ENCODE peak calls at places on chromosome 4, in five cellular contexts. I, G, Q, F and V are unnamed samples.

GRCh38 chr4:110211007-110211769 is 12.8 kb upstream of the ELOVL6 start:
- DNase-seq in Q (no peak), F (peak), I (peak), G (peak), V (peak)

GRCh38 chr4:18664051-18664450 is 642.5 kb upstream of the LCORL start:
- DNase-seq in I (no peak), G (no peak), F (no peak), Q (no peak), V (no peak)

GRCh38 chr4:48792348-48793006 is 12.4 kb upstream of the FRYL start:
- DNase-seq in G (no peak), I (no peak), Q (no peak), F (no peak), V (no peak)

GRCh38 chr4:68366600-68366999 is 16.7 kb upstream of the YTHDC1 start:
- DNase-seq in I (no peak), Q (no peak), F (no peak), G (no peak), V (no peak)

GRCh38 chr4:176492648-176493302 is 173.0 kb downstream of the SPCS3 start:
- DNase-seq in F (no peak), I (no peak), G (no peak), Q (no peak), V (peak)

GRCh38 chr4:139368990-139369389 is 66.7 kb upstream of the NDUFC1 start:
- DNase-seq in Q (no peak), F (no peak), G (no peak), I (no peak), V (no peak)

GRCh38 chr4:55143858-55144257 is 18.5 kb upstream of the KDR start:
- DNase-seq in Q (no peak), F (no peak), G (no peak), I (no peak), V (no peak)

GRCh38 chr4:166538491-166539005 is 665.5 kb downstream of the TLL1 start:
- DNase-seq in F (no peak), Q (no peak), G (no peak), I (no peak), V (no peak)

GRCh38 chr4:186192068-186192751 is 843 bp downstream of the CYP4V2 start:
- DNase-seq in F (peak), I (peak), G (peak), Q (peak), V (peak)

GRCh38 chr4:81844717-81845116 is 373.0 kb upstream of the RASGEF1B start:
- DNase-seq in F (peak), Q (peak), I (peak), G (peak), V (peak)

GRCh38 chr4:111650553-111651183 is 494.6 kb upstream of the FAM241A start:
- DNase-seq in I (no peak), F (no peak), Q (no peak), G (no peak), V (no peak)

GRCh38 chr4:3234171-3235029 is 14.6 kb upstream of the MSANTD1 start:
- DNase-seq in I (no peak), Q (no peak), G (no peak), F (no peak), V (no peak)

GRCh38 chr4:150302553-150302952 is 224.3 kb downstream of the DCLK2 start:
- DNase-seq in Q (no peak), G (peak), I (peak), F (peak), V (peak)

DNA sequence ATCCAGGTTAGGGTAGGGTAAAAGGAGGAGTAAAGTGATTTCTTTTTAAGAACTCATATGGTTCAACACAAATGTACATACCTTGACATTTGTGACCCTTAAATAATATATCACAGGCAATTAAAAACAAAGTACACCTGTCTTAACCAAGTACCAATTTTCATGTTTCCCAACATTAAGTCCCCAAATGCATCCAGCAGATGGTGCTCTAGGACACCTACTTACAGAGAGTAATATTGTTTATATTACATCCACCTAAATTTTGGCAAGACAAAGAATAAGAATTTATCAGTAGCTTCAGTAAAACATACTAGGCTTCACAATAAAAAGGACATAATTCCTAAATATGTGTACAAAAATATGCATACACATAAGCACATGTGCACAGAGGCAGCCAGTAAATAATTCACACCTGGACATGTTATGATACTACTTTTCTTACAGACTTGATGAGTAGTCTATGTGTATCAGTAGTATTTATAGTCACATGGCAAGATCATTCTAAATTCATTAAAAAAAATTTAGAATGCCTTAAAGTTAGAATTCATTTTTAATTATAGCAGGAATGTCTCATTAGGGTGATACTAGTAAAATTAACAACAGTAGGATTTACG is 219.7 kb downstream of the DCLK2 start:
- DNase-seq in Q (no peak), F (peak), G (peak), I (no peak), V (peak)
- TF ChIP-seq MAFK in Q (no peak), F (no peak), G (no peak), I (no peak), V (no peak)

GRCh38 chr4:1608821-1609500 is 75.2 kb downstream of the FAM53A start:
- DNase-seq in I (no peak), G (no peak), F (no peak), Q (no peak), V (no peak)

GRCh38 chr4:1611501-1611870 is 72.6 kb downstream of the FAM53A start:
- DNase-seq in Q (no peak), I (no peak), G (no peak), F (no peak), V (no peak)

GRCh38 chr4:1612278-1613098 is 71.6 kb downstream of the FAM53A start:
- DNase-seq in F (no peak), G (no peak), Q (no peak), I (no peak), V (no peak)

GRCh38 chr4:1609901-1610790 is 74.0 kb downstream of the FAM53A start:
- DNase-seq in F (no peak), Q (no peak), G (no peak), I (no peak), V (no peak)

GRCh38 chr4:1610791-1611500 is 73.2 kb downstream of the FAM53A start:
- DNase-seq in F (no peak), Q (no peak), G (no peak), I (no peak), V (no peak)
- TF ChIP-seq RAD21 in F (no peak), Q (no peak), G (no peak), I (no peak), V (no peak)

GRCh38 chr4:145829629-145830395 is 108.8 kb downstream of the ZNF827 start:
- DNase-seq in I (no peak), G (no peak), F (no peak), Q (no peak), V (no peak)
- TF ChIP-seq MAFK in I (no peak), G (no peak), F (no peak), Q (no peak), V (no peak)

DNA sequence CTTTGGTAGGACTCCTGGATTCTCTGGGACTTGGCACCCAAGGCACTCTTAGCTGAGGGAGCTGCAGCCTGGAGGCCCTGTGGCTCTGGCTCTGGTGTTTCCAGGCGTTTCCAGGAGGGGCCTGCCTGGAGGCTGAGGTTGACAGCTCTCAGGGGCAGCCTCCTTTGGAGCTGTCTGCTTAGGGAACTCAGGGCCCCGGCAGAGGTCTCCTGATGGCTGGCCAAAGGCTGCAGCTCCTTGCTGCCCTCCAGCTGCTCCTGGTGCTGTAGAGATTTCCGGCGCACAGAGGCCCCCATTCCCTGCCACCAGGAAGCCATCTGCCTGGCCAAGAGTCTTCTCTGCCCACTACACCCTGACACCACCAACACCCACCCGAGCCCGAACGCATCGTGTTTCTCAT is 25.3 kb upstream of the ARHGEF38 start:
- DNase-seq in G (no peak), Q (no peak), F (no peak), I (no peak), V (no peak)
- TF ChIP-seq RAD21 in G (no peak), Q (no peak), F (no peak), I (no peak), V (no peak)

GRCh38 chr4:5100336-5100735 is 49.1 kb downstream of the STK32B start:
- DNase-seq in Q (no peak), G (no peak), F (no peak), I (no peak), V (no peak)
- TF ChIP-seq MAFK in Q (no peak), G (no peak), F (no peak), I (no peak), V (no peak)

GRCh38 chr4:158903079-158903456 is 134.2 kb downstream of the FNIP2 start:
- DNase-seq in G (no peak), F (no peak), Q (no peak), I (no peak), V (no peak)
- TF ChIP-seq RAD21 in G (no peak), F (no peak), Q (no peak), I (no peak), V (no peak)

GRCh38 chr4:154189346-154189745 is 302.3 kb downstream of the DCHS2 start:
- DNase-seq in I (no peak), F (no peak), Q (no peak), G (no peak), V (no peak)

GRCh38 chr4:154184238-154184637 is 307.4 kb downstream of the DCHS2 start:
- DNase-seq in I (no peak), G (no peak), Q (no peak), F (no peak), V (no peak)

GRCh38 chr4:154186888-154187287 is 304.7 kb downstream of the DCHS2 start:
- DNase-seq in F (no peak), G (no peak), I (no peak), Q (no peak), V (no peak)

GRCh38 chr4:154186035-154186434 is 305.6 kb downstream of the DCHS2 start:
- DNase-seq in F (no peak), G (no peak), Q (no peak), I (no peak), V (no peak)
- TF ChIP-seq MAFK in F (no peak), G (no peak), Q (no peak), I (no peak), V (no peak)